ENCODE peak calls at places on chromosomes 2 and 18, in four cellular contexts. I is aorta, X is IMR-90, N is lower lobe of right lung. G is an unnamed sample. For H3K4me1, the result is how much of the 10 kb centered on the place peaks cover.

GRCh38 chr18:9688036-9688741 is 19.9 kb upstream of the RAB31 start:
- DNase-seq in X (peak), I (no peak), N (no peak), G (no peak)

GRCh38 chr2:144378551-144378950 is 141.4 kb downstream of the ZEB2 start:
- DNase-seq in N (no peak), I (no peak), X (no peak), G (no peak)

GRCh38 chr2:30877833-30878232 is 70.6 kb upstream of the CAPN13 start:
- DNase-seq in N (no peak), X (no peak), I (no peak), G (no peak)

GRCh38 chr18:78724214-78724834 is 255.3 kb upstream of the SALL3 start:
- DNase-seq in X (no peak), I (no peak), N (no peak), G (no peak)

GRCh38 chr18:54843302-54843701 is 15.0 kb downstream of the RAB27B start:
- DNase-seq in X (peak), I (no peak), N (no peak), G (no peak)

GRCh38 chr2:400988-401679 is 113.2 kb upstream of the ALKAL2 start:
- DNase-seq in X (no peak), I (no peak), N (no peak), G (no peak)

GRCh38 chr2:96241227-96241626 is 24.6 kb downstream of the TMEM127 start:
- DNase-seq in N (no peak), I (no peak), X (no peak), G (no peak)

GRCh38 chr2:65299246-65299645 is 71.6 kb downstream of the ACTR2 start:
- DNase-seq in X (peak), N (no peak), I (no peak), G (no peak)

GRCh38 chr2:161308178-161308955 is at the start of gene PSMD14:
- DNase-seq in X (peak), N (peak), I (peak), G (peak)

GRCh38 chr2:123438277-123439050 is 586.6 kb upstream of the CNTNAP5 start:
- DNase-seq in X (no peak), I (no peak), N (no peak), G (no peak)

GRCh38 chr2:232624554-232624842 is 8.9 kb upstream of the EFHD1 start:
- DNase-seq in N (no peak), X (no peak), I (no peak), G (no peak)

GRCh38 chr2:132372276-132372675 is 44.3 kb upstream of the GPR39 start:
- DNase-seq in N (no peak), I (no peak), X (no peak), G (no peak)

GRCh38 chr2:70124983-70125480 is 37.8 kb downstream of the PCBP1 start:
- DNase-seq in I (peak), N (peak), X (peak), G (no peak)

GRCh38 chr18:9366126-9366714 is 31.6 kb downstream of the TWSG1 start:
- DNase-seq in I (peak), N (no peak), X (peak), G (peak)

GRCh38 chr2:241852981-241853631 is 5.6 kb downstream of the PDCD1 start:
- DNase-seq in I (peak), X (no peak), N (no peak), G (no peak)

GRCh38 chr2:42770288-42771131 is 6.6 kb upstream of the OXER1 start:
- DNase-seq in I (peak), N (peak), X (peak), G (peak)

GRCh38 chr2:40487592-40487991 is 35.7 kb upstream of the SLC8A1 start:
- DNase-seq in X (peak), I (peak), N (no peak), G (no peak)

GRCh38 chr2:42926438-42927333 is 134.3 kb upstream of the HAAO start:
- DNase-seq in I (peak), N (no peak), X (no peak), G (no peak)

GRCh38 chr2:197255550-197255949 is 55.0 kb downstream of the ANKRD44 start:
- DNase-seq in I (peak), X (peak), N (peak), G (no peak)

GRCh38 chr2:233079473-233079877 is 19.3 kb downstream of the INPP5D start:
- DNase-seq in I (no peak), N (no peak), X (no peak), G (no peak)

GRCh38 chr2:174485763-174486613 is 841 bp downstream of the GPR155 start:
- DNase-seq in X (peak), I (peak), N (no peak), G (no peak)

GRCh38 chr2:111209045-111209514 is 88.4 kb downstream of the BCL2L11 start:
- DNase-seq in X (peak), N (no peak), I (no peak), G (no peak)

GRCh38 chr2:98876741-98877140 is 59.3 kb downstream of the CRACDL start:
- DNase-seq in X (no peak), N (no peak), I (no peak), G (no peak)

GRCh38 chr2:68089961-68090360 is 27.2 kb upstream of the C1D start:
- DNase-seq in I (no peak), N (no peak), X (no peak), G (no peak)

GRCh38 chr2:177754476-177754873 is 318.1 kb downstream of the PDE11A start:
- DNase-seq in N (no peak), I (no peak), X (no peak), G (no peak)

GRCh38 chr2:173990970-173991819 is 26.0 kb upstream of the SP3 start:
- DNase-seq in N (no peak), X (peak), I (peak), G (no peak)

GRCh38 chr18:13369756-13370510 is 151.4 kb downstream of the LDLRAD4 start:
- DNase-seq in X (no peak), I (no peak), N (no peak), G (no peak)
- H3K4me1 ChIP-seq in X (under half), I (under half), N (under half), G (under half)

DNA sequence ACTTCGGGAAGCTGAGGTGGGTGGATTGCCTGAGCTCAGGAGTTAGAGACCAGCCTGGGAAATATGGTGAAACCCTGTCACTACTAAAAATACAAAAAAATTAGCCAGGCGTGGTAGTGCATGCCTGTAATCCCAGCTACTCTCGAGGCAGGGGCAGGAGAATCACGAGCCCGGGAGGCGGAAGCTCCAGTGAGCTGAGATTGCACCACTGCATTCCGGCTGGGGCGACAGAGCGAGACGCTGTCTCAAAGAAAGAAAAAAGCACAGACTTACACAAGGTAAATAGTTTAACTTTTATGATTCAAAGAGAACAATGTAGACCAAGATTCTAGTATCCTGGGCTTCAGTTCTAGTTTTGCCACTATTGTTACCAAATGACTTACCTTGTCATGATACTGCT is 37.4 kb downstream of the NCKAP1 start:
- DNase-seq in N (no peak), X (no peak), I (no peak), G (no peak)
- H3K27ac ChIP-seq in N (no peak), X (no peak), I (no peak), G (no peak)

GRCh38 chr18:48075707-48076093 is 145.2 kb upstream of the SMAD2 start:
- DNase-seq in N (no peak), X (no peak), I (no peak), G (no peak)

GRCh38 chr18:48072428-48073204 is 142.2 kb upstream of the SMAD2 start:
- DNase-seq in N (no peak), X (no peak), I (no peak), G (no peak)

GRCh38 chr18:48074929-48075706 is 144.7 kb upstream of the SMAD2 start:
- DNase-seq in X (no peak), N (no peak), I (no peak), G (no peak)

GRCh38 chr18:48076461-48076860 is 146.0 kb upstream of the SMAD2 start:
- DNase-seq in N (no peak), I (no peak), X (no peak), G (no peak)

DNA sequence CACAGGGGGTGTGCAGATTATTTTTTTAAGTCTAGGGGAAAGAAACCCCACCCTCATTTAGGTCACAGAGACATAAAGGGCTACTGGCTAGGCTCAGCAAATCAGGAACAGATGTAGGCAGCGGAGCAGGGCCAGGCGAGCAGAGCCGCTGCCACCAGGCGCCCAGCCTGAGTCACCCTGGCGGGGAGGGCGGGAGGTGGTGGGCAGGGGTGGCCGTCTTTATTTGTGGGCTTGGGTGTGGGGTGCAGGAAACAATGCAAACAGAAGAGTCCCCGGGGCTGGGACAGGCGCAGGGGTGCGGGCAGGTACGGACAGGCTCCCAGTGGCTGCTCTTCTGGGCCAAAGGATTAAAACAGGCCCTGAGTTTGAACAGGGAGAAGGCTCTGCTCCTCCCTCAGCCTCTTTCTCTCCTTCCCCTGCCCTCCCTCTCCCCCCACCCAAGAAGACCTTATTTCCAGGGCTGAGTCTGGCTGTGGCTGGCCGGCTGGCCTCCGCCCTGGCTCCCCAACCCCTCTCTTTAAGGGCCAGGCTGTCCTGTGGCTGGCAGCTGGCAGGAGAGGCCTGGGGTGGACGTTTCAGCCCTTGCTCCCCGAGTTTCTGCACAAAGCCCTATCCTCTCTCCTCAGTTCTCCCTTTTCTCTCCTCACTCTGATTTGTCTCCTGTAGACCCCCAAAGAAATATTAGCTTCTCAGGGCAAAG is 142.9 kb upstream of the SMAD2 start:
- DNase-seq in X (no peak), N (no peak), I (no peak), G (no peak)
- H3K4me1 ChIP-seq in X (under half), N (under half), I (under half), G (under half)

GRCh38 chr2:239398536-239398935 is 2.3 kb downstream of the HDAC4 start:
- DNase-seq in I (no peak), X (no peak), N (no peak), G (no peak)

GRCh38 chr2:239401450-239402227 is 819 bp upstream of the HDAC4 start:
- DNase-seq in I (peak), X (peak), N (peak), G (peak)

GRCh38 chr2:239400907-239401449 is at the start of gene HDAC4:
- DNase-seq in N (peak), X (peak), I (peak), G (peak)

GRCh38 chr2:239399404-239399999 is 1.3 kb downstream of the HDAC4 start:
- DNase-seq in I (peak), N (no peak), X (peak), G (no peak)

GRCh38 chr2:239400000-239400831 is 604 bp downstream of the HDAC4 start:
- DNase-seq in X (peak), I (peak), N (no peak), G (no peak)
- H3K27ac ChIP-seq in X (peak), I (no peak), N (peak), G (no peak)

G was measured in iPS DF 6.9.